ENCODE peak calls at places on chromosomes 1 and 21, in eight cellular contexts. B is stimulated activated CD4-positive, alpha-beta T cell treated with anti-CD3 and anti-CD28 coated beads, Interleukin-4, amount 100 ng/mL, for 4 hours; D is fibroblast of lung; W is heart left ventricle; Y is hepatic stellate cell; M is CD4-positive, alpha-beta T cell; S is GM03348; A is M059J. H is an unnamed sample.

GRCh38 chr1:117143856-117144255 is 22.3 kb upstream of the TRIM45 start:
- DNase-seq in D (no peak), Y (no peak), B (no peak), W (no peak), A (no peak), S (no peak), M (no peak), H (no peak)

GRCh38 chr1:165434264-165434663 is 10.7 kb downstream of the RXRG start:
- DNase-seq in S (no peak), W (no peak), A (no peak), D (no peak), Y (no peak), M (no peak), B (no peak), H (peak)

GRCh38 chr1:244048566-244049141 is 2.4 kb upstream of the ZBTB18 start:
- DNase-seq in M (no peak), W (no peak), D (no peak), Y (no peak), A (no peak), S (no peak), B (no peak), H (no peak)

GRCh38 chr1:35568975-35569395 is 4.1 kb upstream of the TFAP2E start:
- DNase-seq in B (peak), S (peak), D (peak), A (peak), Y (peak), M (peak), W (no peak), H (peak)

GRCh38 chr1:20405893-20406604 is 80.0 kb downstream of the CAMK2N1 start:
- DNase-seq in B (no peak), A (peak), D (peak), S (peak), M (no peak), Y (peak), W (no peak), H (no peak)

GRCh38 chr21:46163375-46163774 is 8.0 kb upstream of the FTCD start:
- DNase-seq in M (no peak), B (no peak), S (no peak), D (no peak), W (no peak), A (no peak), Y (no peak), H (no peak)

GRCh38 chr1:201902198-201902597 is 13.5 kb downstream of the SHISA4 start:
- DNase-seq in Y (peak), D (peak), B (no peak), W (no peak), S (peak), M (no peak), A (peak), H (peak)

GRCh38 chr1:31760901-31761470 is 3.2 kb downstream of the ADGRB2 start:
- DNase-seq in W (peak), M (peak), D (peak), S (peak), B (peak), Y (peak), A (peak), H (no peak)

GRCh38 chr1:6803357-6803756 is 18.1 kb downstream of the CAMTA1 start:
- DNase-seq in D (no peak), M (no peak), A (peak), Y (no peak), W (no peak), B (no peak), S (peak), H (no peak)

GRCh38 chr1:152000989-152001630 is 7.5 kb upstream of the S100A10 start:
- DNase-seq in Y (no peak), A (no peak), D (no peak), M (no peak), S (no peak), B (no peak), W (no peak), H (no peak)

GRCh38 chr1:110783292-110783918 is 89.5 kb upstream of the CD53 start:
- DNase-seq in S (peak), A (peak), Y (peak), W (no peak), D (peak), B (peak), M (peak), H (peak)

GRCh38 chr1:99992760-99993467 is 23.1 kb downstream of the SLC35A3 start:
- DNase-seq in W (no peak), M (no peak), S (no peak), Y (no peak), D (no peak), B (no peak), A (peak), H (no peak)

GRCh38 chr1:12085643-12086260 is 22.6 kb downstream of the TNFRSF8 start:
- DNase-seq in M (no peak), B (no peak), S (no peak), A (no peak), Y (no peak), W (no peak), D (no peak), H (no peak)

GRCh38 chr1:214005716-214006115 is 17.9 kb downstream of the PROX1 start:
- DNase-seq in D (no peak), B (no peak), A (no peak), W (no peak), S (no peak), Y (no peak), M (no peak), H (no peak)

GRCh38 chr1:232943679-232944252 is 6.6 kb upstream of the NTPCR start:
- DNase-seq in A (no peak), M (no peak), W (no peak), D (peak), S (no peak), Y (no peak), B (peak), H (no peak)

GRCh38 chr1:181324797-181325616 is 158.3 kb upstream of the CACNA1E start:
- DNase-seq in A (peak), S (no peak), B (peak), D (no peak), Y (no peak), W (no peak), M (no peak), H (no peak)

GRCh38 chr1:111907321-111907720 is 82.1 kb downstream of the KCND3 start:
- DNase-seq in A (no peak), M (no peak), Y (no peak), S (no peak), W (no peak), B (no peak), D (no peak), H (no peak)

GRCh38 chr1:167718926-167719691 is 2.7 kb upstream of the MPZL1 start:
- DNase-seq in W (no peak), A (no peak), B (no peak), Y (no peak), D (no peak), M (no peak), S (no peak), H (no peak)

GRCh38 chr1:31576201-31576669 is at the start of gene TINAGL1:
- DNase-seq in M (no peak), A (peak), W (peak), D (no peak), B (no peak), Y (no peak), S (no peak), H (no peak)

GRCh38 chr1:30274176-30274936 is 449.0 kb downstream of the MATN1 start:
- DNase-seq in M (no peak), B (no peak), D (no peak), S (no peak), Y (no peak), A (no peak), W (no peak), H (no peak)

GRCh38 chr21:46515109-46515508 is 56.4 kb downstream of the DIP2A start:
- DNase-seq in D (peak), W (peak), A (no peak), Y (no peak), M (no peak), S (peak), B (no peak), H (no peak)

GRCh38 chr1:42784946-42785693 is at the start of gene TMEM269:
- DNase-seq in B (peak), D (peak), Y (peak), A (no peak), S (peak), W (peak), M (peak), H (no peak)

GRCh38 chr1:219176168-219176567 is 2.5 kb downstream of the LYPLAL1 start:
- DNase-seq in Y (no peak), W (no peak), D (no peak), B (no peak), S (no peak), M (no peak), A (no peak), H (no peak)

GRCh38 chr1:198269352-198269940 is 112.6 kb downstream of the NEK7 start:
- DNase-seq in W (no peak), S (no peak), M (no peak), Y (no peak), B (no peak), A (no peak), D (no peak), H (no peak)

GRCh38 chr1:50105430-50105829 is 3.3 kb upstream of the ELAVL4 start:
- DNase-seq in D (no peak), A (no peak), Y (no peak), S (no peak), W (no peak), B (no peak), M (no peak), H (peak)

H was measured in SK-MEL-5.